ENCODE peak calls at places on chromosomes 16 and 17, in seven cellular contexts. S, G, D, H, B, C and N are unnamed samples.
A peak's percentile ranks its signal among the peaks of the same experiment; 100 is the strongest.

GRCh38 chr17:35245196-35245486 is 2.3 kb downstream of the SLFN5 start:
- DNase-seq in D (no peak), S (no peak), B (no peak), C (no peak), G (peak; percentile 97), H (no peak), N (peak; percentile 92)

GRCh38 chr17:43216369-43216761 is 4.7 kb downstream of the TMEM106A start:
- DNase-seq in S (no peak), B (peak; percentile 13), H (no peak), D (no peak), C (no peak), G (no peak), N (no peak)

GRCh38 chr17:47726796-47727703 is 6.0 kb upstream of the TBX21 start:
- DNase-seq in G (no peak), H (no peak), S (no peak), B (no peak), C (no peak), D (no peak), N (no peak)

GRCh38 chr16:54879681-54880080 is 51.0 kb upstream of the IRX5 start:
- DNase-seq in B (no peak), G (no peak), D (no peak), C (no peak), S (no peak), H (no peak), N (peak; percentile 41)

GRCh38 chr16:50310308-50311133 is 44.2 kb downstream of the ADCY7 start:
- DNase-seq in H (no peak), B (no peak), S (no peak), D (no peak), G (no peak), C (no peak), N (no peak)

GRCh38 chr17:80153004-80153403 is 6.1 kb upstream of the EIF4A3 start:
- DNase-seq in D (no peak), B (no peak), S (no peak), H (no peak), C (no peak), G (no peak), N (no peak)

GRCh38 chr17:50153650-50154575 is 3.4 kb upstream of the PPP1R9B start:
- DNase-seq in C (no peak), G (no peak), B (peak; percentile 77), H (no peak), S (no peak), D (no peak), N (peak; percentile 74)

GRCh38 chr17:17672453-17673368 is 8.5 kb upstream of the RAI1 start:
- DNase-seq in B (no peak), C (no peak), H (no peak), S (no peak), D (no peak), G (no peak), N (peak; percentile 35)

GRCh38 chr16:69903851-69904250 is 47.3 kb upstream of the CLEC18A start:
- DNase-seq in D (no peak), B (no peak), G (no peak), S (no peak), C (no peak), H (no peak), N (no peak)

GRCh38 chr16:20676268-20676828 is 21.1 kb downstream of the ACSM1 start:
- DNase-seq in G (no peak), H (no peak), C (peak; percentile 11), D (no peak), S (no peak), B (no peak), N (peak; percentile 19)

GRCh38 chr16:46859719-46860152 is 24.4 kb upstream of the GPT2 start:
- DNase-seq in S (no peak), C (peak; percentile 59), H (no peak), G (peak; percentile 91), D (no peak), B (no peak), N (peak; percentile 95)

GRCh38 chr17:27549251-27549919 is 81.6 kb upstream of the LGALS9 start:
- DNase-seq in C (no peak), B (no peak), S (no peak), G (no peak), H (no peak), D (no peak), N (no peak)

GRCh38 chr16:87951550-87952538 is 610 bp downstream of the BANP start:
- DNase-seq in B (peak; percentile 49), D (peak; percentile 65), S (no peak), C (peak; percentile 35), H (no peak), G (no peak), N (no peak)

GRCh38 chr16:49559242-49559641 is 185.6 kb downstream of the C16orf78 start:
- DNase-seq in D (no peak), G (no peak), C (no peak), H (no peak), B (no peak), S (no peak), N (no peak)

GRCh38 chr16:20854963-20855362 is 45.2 kb downstream of the DCUN1D3 start:
- DNase-seq in D (no peak), B (no peak), G (no peak), S (no peak), C (no peak), H (no peak), N (no peak)

GRCh38 chr17:39064374-39064773 is 87.1 kb downstream of the PLXDC1 start:
- DNase-seq in S (no peak), G (peak; percentile 89), B (no peak), D (no peak), C (no peak), H (no peak), N (peak; percentile 49)

GRCh38 chr16:27430923-27431484 is 29.0 kb downstream of the IL21R start:
- DNase-seq in C (no peak), H (no peak), B (peak; percentile 15), S (no peak), G (peak; percentile 52), D (no peak), N (no peak)

GRCh38 chr17:37493249-37494027 is 3.7 kb downstream of the DUSP14 start:
- DNase-seq in H (no peak), B (no peak), C (no peak), G (peak; percentile 94), D (no peak), S (no peak), N (peak; percentile 98)

GRCh38 chr16:897200-897543 is 73.6 kb downstream of the LMF1 start:
- DNase-seq in B (no peak), D (no peak), G (no peak), H (no peak), C (no peak), S (no peak), N (no peak)

GRCh38 chr17:60141111-60142018 is 8.4 kb upstream of the CA4 start:
- DNase-seq in C (no peak), B (no peak), D (no peak), G (peak; percentile 13), S (no peak), H (no peak), N (no peak)

GRCh38 chr16:69465881-69466280 is 41.5 kb downstream of the CYB5B start:
- DNase-seq in H (no peak), D (no peak), B (no peak), S (no peak), C (no peak), G (no peak), N (no peak)

GRCh38 chr16:29915590-29916247 is 10.3 kb downstream of the KCTD13 start:
- DNase-seq in H (no peak), B (no peak), G (peak; percentile 70), D (no peak), C (no peak), S (no peak), N (peak; percentile 85)

GRCh38 chr16:23768581-23768980 is 13.8 kb downstream of the CHP2 start:
- DNase-seq in B (no peak), D (no peak), H (no peak), G (no peak), C (peak; percentile 53), S (no peak), N (peak; percentile 61)

GRCh38 chr16:24216961-24217360 is 39.2 kb upstream of the CACNG3 start:
- DNase-seq in G (no peak), H (no peak), B (no peak), D (no peak), C (no peak), S (no peak), N (no peak)

GRCh38 chr17:752620-753219 is 656 bp upstream of the GEMIN4 start:
- DNase-seq in S (peak; percentile 35), C (peak; percentile 60), D (peak; percentile 31), B (peak; percentile 69), H (peak; percentile 16), G (peak; percentile 49), N (no peak)

GRCh38 chr17:37698132-37698615 is 46.7 kb downstream of the HNF1B start:
- DNase-seq in S (no peak), D (peak; percentile 29), G (peak; percentile 79), B (no peak), C (no peak), H (no peak), N (peak; percentile 96)

GRCh38 chr17:81731271-81731670 is 19.2 kb downstream of the SLC25A10 start:
- DNase-seq in D (no peak), C (no peak), H (no peak), G (peak; percentile 49), S (no peak), B (no peak), N (no peak)

GRCh38 chr16:88880226-88881051 is 14.0 kb upstream of the PABPN1L start:
- DNase-seq in B (no peak), C (no peak), S (no peak), D (no peak), G (no peak), H (no peak), N (no peak)

GRCh38 chr16:19344980-19345379 is 59.4 kb downstream of the CLEC19A start:
- DNase-seq in D (no peak), H (no peak), S (no peak), C (no peak), G (no peak), B (no peak), N (no peak)

GRCh38 chr17:40373324-40373723 is 8.8 kb upstream of the GJD3 start:
- DNase-seq in S (no peak), B (no peak), D (no peak), G (peak; percentile 83), H (no peak), C (no peak), N (peak; percentile 73)

GRCh38 chr16:53080345-53081031 is 25.7 kb downstream of the CHD9 start:
- DNase-seq in D (no peak), S (no peak), B (peak; percentile 74), H (no peak), C (peak; percentile 29), G (peak; percentile 89), N (peak; percentile 91)

GRCh38 chr16:1917056-1917664 is 1.1 kb downstream of the HS3ST6 start:
- DNase-seq in B (no peak), C (no peak), S (no peak), D (no peak), G (no peak), H (no peak), N (no peak)

GRCh38 chr17:67442787-67443624 is 65.9 kb downstream of the PITPNC1 start:
- DNase-seq in H (no peak), B (no peak), S (no peak), C (no peak), G (no peak), D (no peak), N (no peak)

GRCh38 chr17:31554930-31555329 is 163.5 kb downstream of the RAB11FIP4 start:
- DNase-seq in C (no peak), S (no peak), B (no peak), H (no peak), D (no peak), G (no peak), N (no peak)

GRCh38 chr16:57480127-57480753 is 6.1 kb downstream of the DOK4 start:
- DNase-seq in H (no peak), S (no peak), G (peak; percentile 13), B (peak; percentile 52), D (peak; percentile 93), C (peak; percentile 90), N (no peak)

GRCh38 chr17:18129041-18129502 is 20.5 kb downstream of the MYO15A start:
- DNase-seq in C (no peak), H (no peak), G (peak; percentile 68), S (no peak), B (no peak), D (no peak), N (peak; percentile 71)

GRCh38 chr17:40301315-40301714 is 7.7 kb upstream of the RARA start:
- DNase-seq in S (no peak), H (no peak), C (peak; percentile 43), B (no peak), D (no peak), G (no peak), N (no peak)

GRCh38 chr17:6558932-6559752 is 2.8 kb upstream of the PITPNM3 start:
- DNase-seq in H (no peak), S (no peak), C (no peak), G (no peak), B (no peak), D (no peak), N (no peak)